ENCODE peak calls at places on chromosomes 16 and 17, in five cellular contexts. One of them, this sample, is unnamed.

GRCh38 chr16:84834403-84834772 is 14.6 kb downstream of the CRISPLD2 start:
- DNase-seq in kidney epithelial cell: no peak
- DNase-seq in lower leg skin: no peak
- DNase-seq in epithelial cell of proximal tubule: no peak
- DNase-seq in spleen: no peak
- DNase-seq in this sample: no peak

GRCh38 chr16:21163576-21163975 is 5.1 kb downstream of the LDAF1 start:
- DNase-seq in kidney epithelial cell: no peak
- DNase-seq in lower leg skin: no peak
- DNase-seq in epithelial cell of proximal tubule: no peak
- DNase-seq in spleen: no peak
- DNase-seq in this sample: no peak

GRCh38 chr17:77373298-77374169 is 232.8 kb downstream of the SEC14L1 start:
- DNase-seq in kidney epithelial cell: no peak
- DNase-seq in lower leg skin: no peak
- DNase-seq in epithelial cell of proximal tubule: no peak
- DNase-seq in spleen: peak; percentile 88
- DNase-seq in this sample: peak; percentile 92

GRCh38 chr16:17259751-17260270 is 210.9 kb downstream of the XYLT1 start:
- DNase-seq in kidney epithelial cell: no peak
- DNase-seq in lower leg skin: no peak
- DNase-seq in epithelial cell of proximal tubule: no peak
- DNase-seq in spleen: no peak
- DNase-seq in this sample: no peak

GRCh38 chr16:83626676-83627075 is 181.1 kb upstream of the HSBP1 start:
- DNase-seq in kidney epithelial cell: no peak
- DNase-seq in lower leg skin: no peak
- DNase-seq in epithelial cell of proximal tubule: no peak
- DNase-seq in spleen: no peak
- DNase-seq in this sample: no peak

GRCh38 chr16:4538067-4538385 is 547 bp downstream of the CDIP1 start:
- DNase-seq in kidney epithelial cell: no peak
- DNase-seq in lower leg skin: no peak
- DNase-seq in epithelial cell of proximal tubule: no peak
- DNase-seq in spleen: no peak
- DNase-seq in this sample: no peak

GRCh38 chr17:34252138-34252889 is 2.8 kb upstream of the CCL2 start:
- DNase-seq in kidney epithelial cell: peak; percentile 70
- DNase-seq in lower leg skin: peak; percentile 92
- DNase-seq in epithelial cell of proximal tubule: peak; percentile 92
- DNase-seq in spleen: peak; percentile 82
- DNase-seq in this sample: peak; percentile 94

GRCh38 chr17:54085934-54086333 is 263.2 kb downstream of the KIF2B start:
- DNase-seq in kidney epithelial cell: no peak
- DNase-seq in lower leg skin: no peak
- DNase-seq in epithelial cell of proximal tubule: no peak
- DNase-seq in spleen: no peak
- DNase-seq in this sample: peak; percentile 30

GRCh38 chr17:2058521-2059124 is 3.7 kb downstream of the HIC1 start:
- DNase-seq in kidney epithelial cell: no peak
- DNase-seq in lower leg skin: no peak
- DNase-seq in epithelial cell of proximal tubule: no peak
- DNase-seq in spleen: peak; percentile 96
- DNase-seq in this sample: no peak

GRCh38 chr17:73720187-73720834 is 76.1 kb upstream of the SDK2 start:
- DNase-seq in kidney epithelial cell: no peak
- DNase-seq in lower leg skin: no peak
- DNase-seq in epithelial cell of proximal tubule: no peak
- DNase-seq in spleen: peak; percentile 76
- DNase-seq in this sample: no peak

GRCh38 chr16:5884996-5885395 is 787.4 kb upstream of the EEF2KMT start:
- DNase-seq in kidney epithelial cell: no peak
- DNase-seq in lower leg skin: no peak
- DNase-seq in epithelial cell of proximal tubule: no peak
- DNase-seq in spleen: no peak
- DNase-seq in this sample: no peak

GRCh38 chr17:62629556-62630364 is 2.3 kb downstream of the MRC2 start:
- DNase-seq in kidney epithelial cell: no peak
- DNase-seq in lower leg skin: no peak
- DNase-seq in epithelial cell of proximal tubule: no peak
- DNase-seq in spleen: no peak
- DNase-seq in this sample: no peak

GRCh38 chr17:40314557-40314953 is 5.6 kb downstream of the RARA start:
- DNase-seq in kidney epithelial cell: peak; percentile 93
- DNase-seq in lower leg skin: peak; percentile 87
- DNase-seq in epithelial cell of proximal tubule: peak; percentile 82
- DNase-seq in spleen: peak; percentile 96
- DNase-seq in this sample: peak; percentile 99

GRCh38 chr16:50697881-50698767 is 4.7 kb downstream of the NOD2 start:
- DNase-seq in kidney epithelial cell: no peak
- DNase-seq in lower leg skin: peak; percentile 59
- DNase-seq in epithelial cell of proximal tubule: peak; percentile 54
- DNase-seq in spleen: peak; percentile 82
- DNase-seq in this sample: no peak

GRCh38 chr17:6677158-6677831 is 25.7 kb downstream of the C17orf100 start:
- DNase-seq in kidney epithelial cell: no peak
- DNase-seq in lower leg skin: no peak
- DNase-seq in epithelial cell of proximal tubule: no peak
- DNase-seq in spleen: no peak
- DNase-seq in this sample: peak; percentile 75

GRCh38 chr16:51839697-51840462 is 688.8 kb upstream of the SALL1 start:
- DNase-seq in kidney epithelial cell: peak; percentile 87
- DNase-seq in lower leg skin: no peak
- DNase-seq in epithelial cell of proximal tubule: peak; percentile 74
- DNase-seq in spleen: no peak
- DNase-seq in this sample: no peak

GRCh38 chr17:1422907-1423306 is 22.9 kb upstream of the YWHAE start:
- DNase-seq in kidney epithelial cell: peak; percentile 95
- DNase-seq in lower leg skin: no peak
- DNase-seq in epithelial cell of proximal tubule: peak; percentile 96
- DNase-seq in spleen: no peak
- DNase-seq in this sample: no peak

GRCh38 chr16:86354641-86355040 is 155.7 kb upstream of the FOXF1 start:
- DNase-seq in kidney epithelial cell: no peak
- DNase-seq in lower leg skin: no peak
- DNase-seq in epithelial cell of proximal tubule: no peak
- DNase-seq in spleen: no peak
- DNase-seq in this sample: no peak

DNA sequence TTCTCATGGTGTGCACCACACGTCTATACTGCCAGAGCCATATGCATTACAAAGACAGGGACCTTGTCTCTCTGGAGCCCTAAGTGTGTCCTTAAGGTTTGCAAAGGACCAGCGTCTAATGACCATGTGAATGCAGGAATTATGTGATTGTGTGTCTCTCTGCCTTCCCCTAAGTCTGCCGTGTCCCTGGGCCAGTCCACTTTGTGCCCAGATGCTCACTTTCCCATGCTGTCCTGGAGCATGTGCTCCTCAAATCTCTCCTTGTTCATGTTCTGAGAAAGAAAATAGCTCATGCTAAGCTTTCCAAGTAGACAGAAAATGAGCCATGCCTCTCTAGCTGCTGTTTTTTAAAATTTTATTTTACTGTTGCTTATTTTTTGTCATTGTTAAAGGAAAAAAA is 125.5 kb downstream of the RBFOX1 start:
- DNase-seq in kidney epithelial cell: no peak
- DNase-seq in lower leg skin: no peak
- DNase-seq in epithelial cell of proximal tubule: no peak
- DNase-seq in spleen: no peak
- DNase-seq in this sample: no peak
- TF ChIP-seq CTCF in kidney epithelial cell: no peak
- TF ChIP-seq CTCF in lower leg skin: no peak
- TF ChIP-seq CTCF in epithelial cell of proximal tubule: no peak
- TF ChIP-seq CTCF in spleen: no peak
- TF ChIP-seq CTCF in this sample: no peak

GRCh38 chr16:58563775-58564174 is 48.5 kb downstream of the SETD6 start:
- DNase-seq in kidney epithelial cell: no peak
- DNase-seq in lower leg skin: no peak
- DNase-seq in epithelial cell of proximal tubule: no peak
- DNase-seq in spleen: no peak
- DNase-seq in this sample: no peak
- TF ChIP-seq CTCF in kidney epithelial cell: no peak
- TF ChIP-seq CTCF in lower leg skin: no peak
- TF ChIP-seq CTCF in epithelial cell of proximal tubule: no peak
- TF ChIP-seq CTCF in spleen: no peak
- TF ChIP-seq CTCF in this sample: no peak

GRCh38 chr16:69567031-69567680 is 1.4 kb downstream of the NFAT5 start:
- DNase-seq in kidney epithelial cell: no peak
- DNase-seq in lower leg skin: no peak
- DNase-seq in epithelial cell of proximal tubule: peak; percentile 23
- DNase-seq in spleen: no peak
- DNase-seq in this sample: no peak
- TF ChIP-seq CTCF in kidney epithelial cell: peak; percentile 16
- TF ChIP-seq CTCF in lower leg skin: no peak
- TF ChIP-seq CTCF in epithelial cell of proximal tubule: peak; percentile 25
- TF ChIP-seq CTCF in spleen: peak; percentile 15
- TF ChIP-seq CTCF in this sample: peak; percentile 72

GRCh38 chr17:18319604-18320256 is 4.6 kb downstream of the SMCR8 start:
- DNase-seq in kidney epithelial cell: peak; percentile 18
- DNase-seq in lower leg skin: no peak
- DNase-seq in epithelial cell of proximal tubule: no peak
- DNase-seq in spleen: peak; percentile 73
- DNase-seq in this sample: no peak
- TF ChIP-seq CTCF in kidney epithelial cell: peak; percentile 60
- TF ChIP-seq CTCF in lower leg skin: no peak
- TF ChIP-seq CTCF in epithelial cell of proximal tubule: peak; percentile 60
- TF ChIP-seq CTCF in spleen: no peak
- TF ChIP-seq CTCF in this sample: peak; percentile 79

GRCh38 chr16:89795676-89796075 is 20.8 kb downstream of the FANCA start:
- DNase-seq in kidney epithelial cell: no peak
- DNase-seq in lower leg skin: no peak
- DNase-seq in epithelial cell of proximal tubule: no peak
- DNase-seq in spleen: no peak
- DNase-seq in this sample: no peak
- TF ChIP-seq CTCF in kidney epithelial cell: no peak
- TF ChIP-seq CTCF in lower leg skin: no peak
- TF ChIP-seq CTCF in epithelial cell of proximal tubule: no peak
- TF ChIP-seq CTCF in spleen: no peak
- TF ChIP-seq CTCF in this sample: no peak

GRCh38 chr16:56349086-56349415 is 76.3 kb downstream of the AMFR start:
- DNase-seq in kidney epithelial cell: no peak
- DNase-seq in lower leg skin: no peak
- DNase-seq in epithelial cell of proximal tubule: no peak
- DNase-seq in spleen: peak; percentile 53
- DNase-seq in this sample: peak; percentile 63
- TF ChIP-seq CTCF in kidney epithelial cell: no peak
- TF ChIP-seq CTCF in lower leg skin: no peak
- TF ChIP-seq CTCF in epithelial cell of proximal tubule: no peak
- TF ChIP-seq CTCF in spleen: no peak
- TF ChIP-seq CTCF in this sample: no peak

GRCh38 chr16:88406096-88407041 is 23.6 kb downstream of the ZNF469 start:
- DNase-seq in kidney epithelial cell: no peak
- DNase-seq in lower leg skin: no peak
- DNase-seq in epithelial cell of proximal tubule: no peak
- DNase-seq in spleen: no peak
- DNase-seq in this sample: no peak
- TF ChIP-seq CTCF in kidney epithelial cell: no peak
- TF ChIP-seq CTCF in lower leg skin: no peak
- TF ChIP-seq CTCF in epithelial cell of proximal tubule: no peak
- TF ChIP-seq CTCF in spleen: no peak
- TF ChIP-seq CTCF in this sample: peak; percentile 29

This sample was measured in chondrocyte.